ENCODE peak calls at places on chromosomes 13 and 19, in five cellular contexts. Q, M, S, P and F are unnamed samples.

GRCh38 chr19:57583521-57584416 is at the start of gene ZIK1:
- DNase-seq in Q (peak; percentile 86), M (no peak), S (peak; percentile 93), P (peak; percentile 85), F (no peak)

GRCh38 chr19:6161271-6161850 is 25.9 kb downstream of the ACSBG2 start:
- DNase-seq in Q (peak; percentile 36), M (peak; percentile 98), S (no peak), P (no peak), F (no peak)

GRCh38 chr13:95411641-95412040 is 110.4 kb upstream of the ABCC4 start:
- DNase-seq in Q (no peak), M (no peak), S (no peak), P (no peak), F (no peak)

GRCh38 chr19:7965259-7965841 is 21.9 kb upstream of the TIMM44 start:
- DNase-seq in Q (no peak), M (no peak), S (no peak), P (no peak), F (no peak)

GRCh38 chr13:51520524-51520923 is 63.7 kb upstream of the WDFY2 start:
- DNase-seq in Q (no peak), M (no peak), S (no peak), P (no peak), F (no peak)

GRCh38 chr19:4711211-4711610 is 12.4 kb downstream of the DPP9 start:
- DNase-seq in Q (no peak), M (no peak), S (no peak), P (no peak), F (no peak)

GRCh38 chr13:48156466-48156865 is 61.6 kb upstream of the MED4 start:
- DNase-seq in Q (no peak), M (peak; percentile 13), S (no peak), P (no peak), F (no peak)

GRCh38 chr19:14561832-14562351 is 10.0 kb downstream of the NDUFB7 start:
- DNase-seq in Q (no peak), M (no peak), S (no peak), P (no peak), F (no peak)

GRCh38 chr13:40406405-40407138 is 259.9 kb downstream of the FOXO1 start:
- DNase-seq in Q (no peak), M (peak; percentile 26), S (no peak), P (no peak), F (no peak)

GRCh38 chr13:110597041-110597689 is 18.2 kb upstream of the NAXD start:
- DNase-seq in Q (no peak), M (no peak), S (no peak), P (no peak), F (no peak)

GRCh38 chr13:26557393-26558073 is at the start of gene WASF3:
- DNase-seq in Q (peak; percentile 51), M (peak; percentile 38), S (peak; percentile 97), P (peak; percentile 92), F (peak; percentile 12)

GRCh38 chr19:4304509-4305252 is at the start of gene FSD1:
- DNase-seq in Q (peak; percentile 97), M (no peak), S (no peak), P (no peak), F (no peak)

GRCh38 chr13:44918323-44919102 is 70.8 kb downstream of the NUFIP1 start:
- DNase-seq in Q (peak; percentile 48), M (peak; percentile 86), S (peak; percentile 95), P (peak; percentile 87), F (peak; percentile 82)

GRCh38 chr13:33285420-33286124 is at the start of gene STARD13:
- DNase-seq in Q (peak; percentile 25), M (peak; percentile 59), S (peak; percentile 96), P (peak; percentile 97), F (peak; percentile 89)

GRCh38 chr13:39881887-39882286 is 226.4 kb downstream of the COG6 start:
- DNase-seq in Q (no peak), M (no peak), S (no peak), P (no peak), F (no peak)

GRCh38 chr19:343941-344624 is 513 bp downstream of the MIER2 start:
- DNase-seq in Q (no peak), M (no peak), S (no peak), P (no peak), F (no peak)

GRCh38 chr13:95288899-95289500 is 12.3 kb downstream of the ABCC4 start:
- DNase-seq in Q (no peak), M (no peak), S (no peak), P (no peak), F (no peak)

GRCh38 chr19:1626417-1627010 is 21.3 kb upstream of the UQCR11 start:
- DNase-seq in Q (no peak), M (no peak), S (no peak), P (no peak), F (no peak)

GRCh38 chr19:2361259-2362038 is 1.4 kb downstream of the TMPRSS9 start:
- DNase-seq in Q (no peak), M (no peak), S (no peak), P (no peak), F (no peak)

GRCh38 chr13:76729690-76730089 is 156.5 kb downstream of the KCTD12 start:
- DNase-seq in Q (no peak), M (no peak), S (no peak), P (no peak), F (no peak)

GRCh38 chr19:5826531-5827341 is 12.8 kb downstream of the FUT6 start:
- DNase-seq in Q (no peak), M (peak; percentile 74), S (no peak), P (peak; percentile 71), F (no peak)

GRCh38 chr13:111632906-111633305 is 312.5 kb downstream of the TEX29 start:
- DNase-seq in Q (no peak), M (no peak), S (no peak), P (no peak), F (no peak)

GRCh38 chr19:11540642-11541041 is 2.0 kb downstream of the CNN1 start:
- DNase-seq in Q (no peak), M (no peak), S (no peak), P (no peak), F (no peak)

GRCh38 chr13:30341815-30342570 is 34.6 kb upstream of the KATNAL1 start:
- DNase-seq in Q (no peak), M (peak; percentile 44), S (peak; percentile 91), P (peak; percentile 91), F (no peak)
- TF ChIP-seq POLR2AphosphoS5 in Q (no peak), M (no peak), S (no peak), P (peak; percentile 71), F (no peak)

GRCh38 chr19:54137114-54137912 is at the start of gene CNOT3:
- DNase-seq in Q (peak; percentile 99), M (peak; percentile 100), S (peak; percentile 100), P (peak; percentile 100), F (peak; percentile 100)
- TF ChIP-seq POLR2AphosphoS5 in Q (peak; percentile 77), M (peak; percentile 88), S (no peak), P (peak; percentile 77), F (peak; percentile 87)

DNA sequence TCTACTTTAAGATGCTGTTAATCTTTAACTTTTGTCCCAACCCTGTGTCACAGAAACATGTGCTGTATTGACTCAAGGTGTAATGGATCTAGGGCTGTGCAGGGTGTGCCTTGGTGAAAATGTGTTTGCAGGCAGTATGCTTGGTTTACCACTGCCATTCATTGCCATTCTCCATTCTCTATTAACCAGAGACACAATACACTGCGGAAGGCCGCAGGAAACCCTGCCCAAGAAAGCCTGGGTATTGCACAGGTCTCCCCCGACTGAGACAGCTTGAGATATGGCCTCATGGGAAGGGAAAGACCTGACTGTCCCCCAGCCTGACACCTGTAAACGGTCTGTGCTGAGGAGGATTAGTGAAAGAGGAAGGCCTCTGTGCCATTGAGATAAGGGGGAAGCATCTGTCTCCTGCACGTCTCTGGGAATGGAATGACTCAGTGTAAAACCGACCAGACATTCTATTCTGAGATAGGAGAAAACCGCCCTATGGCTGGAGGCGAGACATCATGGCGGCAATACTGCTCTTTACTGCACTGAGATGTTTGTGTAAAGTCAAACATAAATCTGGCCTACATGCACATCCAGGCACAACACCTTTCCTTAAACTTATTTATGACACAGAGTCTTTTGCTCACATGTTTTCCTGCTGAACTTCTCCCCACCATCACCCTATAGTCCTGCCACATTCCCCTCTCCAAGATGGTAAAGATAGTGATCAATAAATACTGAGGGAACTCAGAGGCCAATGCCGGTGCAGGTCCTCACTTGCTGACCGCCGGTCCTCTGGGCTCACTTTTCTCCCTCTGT is 13.1 kb upstream of the ZNF888 start:
- DNase-seq in Q (no peak), M (no peak), S (no peak), P (no peak), F (no peak)
- TF ChIP-seq POLR2AphosphoS5 in Q (no peak), M (no peak), S (no peak), P (no peak), F (no peak)

GRCh38 chr19:29837448-29837961 is 25.7 kb downstream of the CCNE1 start:
- DNase-seq in Q (peak; percentile 68), M (no peak), S (peak; percentile 40), P (no peak), F (no peak)
- TF ChIP-seq POLR2AphosphoS5 in Q (no peak), M (no peak), S (no peak), P (no peak), F (no peak)